ENCODE peak calls at places on chromosomes 2 and 18, in five cellular contexts. T is AG04450, W is foreskin fibroblast, M is Calu3, D is heart left ventricle. Y is an unnamed sample.

GRCh38 chr2:210445116-210445707 is 31.3 kb downstream of the LANCL1 start:
- DNase-seq in T (no peak), W (peak; percentile 32), M (no peak), D (no peak), Y (peak; percentile 24)

GRCh38 chr2:9244985-9245544 is 38.5 kb downstream of the ASAP2 start:
- DNase-seq in T (no peak), W (no peak), M (peak; percentile 36), D (no peak), Y (no peak)

GRCh38 chr18:2302628-2303516 is 268.4 kb downstream of the METTL4 start:
- DNase-seq in T (no peak), W (peak; percentile 35), M (peak; percentile 57), D (no peak), Y (no peak)

GRCh38 chr18:55343396-55344073 is 244.5 kb downstream of the TCF4 start:
- DNase-seq in T (no peak), W (peak; percentile 50), M (no peak), D (no peak), Y (no peak)

GRCh38 chr2:2547451-2547850 is 216.4 kb upstream of the MYT1L start:
- DNase-seq in T (no peak), W (no peak), M (no peak), D (no peak), Y (no peak)

GRCh38 chr2:227390468-227391256 is 2.9 kb upstream of the SCYGR1 start:
- DNase-seq in T (no peak), W (no peak), M (no peak), D (no peak), Y (no peak)

GRCh38 chr2:120820263-120820884 is 84.7 kb downstream of the GLI2 start:
- DNase-seq in T (peak; percentile 66), W (peak; percentile 92), M (no peak), D (no peak), Y (no peak)

GRCh38 chr2:169999041-169999440 is 171.8 kb downstream of the UBR3 start:
- DNase-seq in T (no peak), W (peak; percentile 58), M (no peak), D (no peak), Y (no peak)

GRCh38 chr2:200931227-200931626 is 32.2 kb downstream of the ORC2 start:
- DNase-seq in T (no peak), W (no peak), M (no peak), D (no peak), Y (no peak)

GRCh38 chr2:53475766-53476165 is 291.8 kb upstream of the CHAC2 start:
- DNase-seq in T (no peak), W (no peak), M (no peak), D (no peak), Y (no peak)

GRCh38 chr2:19540739-19541503 is 182.5 kb upstream of the OSR1 start:
- DNase-seq in T (peak; percentile 74), W (peak; percentile 96), M (peak; percentile 55), D (no peak), Y (no peak)

GRCh38 chr18:65278939-65279667 is 471.7 kb upstream of the CDH7 start:
- DNase-seq in T (no peak), W (no peak), M (no peak), D (no peak), Y (no peak)

GRCh38 chr2:155546715-155547555 is 785.6 kb downstream of the NR4A2 start:
- DNase-seq in T (no peak), W (no peak), M (no peak), D (no peak), Y (no peak)

GRCh38 chr2:71850306-71850801 is 297.3 kb downstream of the CYP26B1 start:
- DNase-seq in T (no peak), W (no peak), M (no peak), D (no peak), Y (no peak)

GRCh38 chr2:102417946-102418345 is 5.0 kb upstream of the IL18RAP start:
- DNase-seq in T (no peak), W (no peak), M (no peak), D (no peak), Y (no peak)

GRCh38 chr2:9797086-9797485 is 46.2 kb upstream of the TAF1B start:
- DNase-seq in T (no peak), W (no peak), M (no peak), D (peak; percentile 11), Y (no peak)

GRCh38 chr2:98448441-98449145 is 3.9 kb downstream of the INPP4A start:
- DNase-seq in T (no peak), W (no peak), M (no peak), D (no peak), Y (no peak)

GRCh38 chr2:232236200-232236599 is 142.4 kb upstream of the ALPP start:
- DNase-seq in T (no peak), W (peak; percentile 19), M (no peak), D (no peak), Y (peak; percentile 70)

GRCh38 chr2:68870215-68870614 is 982 bp downstream of the BMP10 start:
- DNase-seq in T (no peak), W (no peak), M (no peak), D (no peak), Y (no peak)

GRCh38 chr2:132542953-132543569 is 126.5 kb downstream of the GPR39 start:
- DNase-seq in T (no peak), W (peak; percentile 34), M (no peak), D (no peak), Y (no peak)

GRCh38 chr2:67234443-67234842 is 162.7 kb upstream of the ETAA1 start:
- DNase-seq in T (no peak), W (peak; percentile 77), M (peak; percentile 22), D (no peak), Y (no peak)

GRCh38 chr2:237435844-237436590 is 22.1 kb upstream of the COL6A3 start:
- DNase-seq in T (no peak), W (peak; percentile 77), M (no peak), D (no peak), Y (no peak)

GRCh38 chr2:170965446-170966225 is 36.6 kb downstream of the GORASP2 start:
- DNase-seq in T (no peak), W (no peak), M (no peak), D (no peak), Y (no peak)

GRCh38 chr18:36461551-36461987 is 164.1 kb downstream of the FHOD3 start:
- DNase-seq in T (no peak), W (no peak), M (no peak), D (no peak), Y (no peak)

GRCh38 chr2:43188561-43189386 is 37.6 kb downstream of the ZFP36L2 start:
- DNase-seq in T (no peak), W (no peak), M (no peak), D (no peak), Y (no peak)

GRCh38 chr2:71936076-71937030 is 211.3 kb downstream of the CYP26B1 start:
- DNase-seq in T (no peak), W (no peak), M (no peak), D (no peak), Y (peak; percentile 2)

GRCh38 chr2:190766581-190766980 is 114.0 kb upstream of the GLS start:
- DNase-seq in T (no peak), W (peak; percentile 17), M (no peak), D (no peak), Y (no peak)

GRCh38 chr2:83055338-83056010 is 1403.6 kb downstream of the SUCLG1 start:
- DNase-seq in T (peak; percentile 47), W (peak; percentile 90), M (no peak), D (no peak), Y (no peak)

GRCh38 chr18:46338213-46338612 is 234.0 kb downstream of the HAUS1 start:
- DNase-seq in T (no peak), W (no peak), M (no peak), D (no peak), Y (no peak)

GRCh38 chr2:166361351-166362153 is 14.2 kb downstream of the SCN9A start:
- DNase-seq in T (no peak), W (peak; percentile 60), M (peak; percentile 6), D (no peak), Y (no peak)
- TF ChIP-seq CTCF in T (peak; percentile 60), W (peak; percentile 49), M (no peak), D (no peak), Y (peak; percentile 31)

DNA sequence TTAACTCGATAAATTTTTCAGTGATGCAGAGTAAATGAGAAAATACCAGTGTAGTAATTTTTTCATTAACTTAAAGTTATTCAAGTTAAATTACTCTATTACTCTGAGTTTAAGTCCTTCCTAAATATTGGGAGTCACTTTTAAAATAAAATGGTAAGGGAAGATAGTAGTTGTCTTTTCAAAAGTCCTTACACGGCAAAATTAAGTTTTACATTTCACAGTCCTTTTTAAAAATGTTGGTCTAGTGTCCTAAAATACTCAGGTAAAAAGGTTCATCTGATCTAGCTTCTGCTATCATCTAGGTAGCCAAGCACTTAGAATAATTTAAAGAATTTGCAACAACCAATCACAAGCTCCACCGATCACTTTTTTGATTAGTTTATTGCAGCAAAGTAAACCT is 146.9 kb downstream of the MEMO1 start:
- DNase-seq in T (no peak), W (no peak), M (no peak), D (no peak), Y (no peak)
- TF ChIP-seq CTCF in T (no peak), W (no peak), M (no peak), D (no peak), Y (no peak)

GRCh38 chr2:152646264-152646663 is 71.0 kb downstream of the PRPF40A start:
- DNase-seq in T (no peak), W (no peak), M (no peak), D (no peak), Y (no peak)

GRCh38 chr2:152649997-152650396 is 67.3 kb downstream of the PRPF40A start:
- DNase-seq in T (no peak), W (no peak), M (no peak), D (no peak), Y (no peak)

GRCh38 chr2:152647417-152648010 is 69.7 kb downstream of the PRPF40A start:
- DNase-seq in T (no peak), W (peak; percentile 82), M (no peak), D (peak; percentile 68), Y (no peak)

GRCh38 chr2:152646775-152647174 is 70.5 kb downstream of the PRPF40A start:
- DNase-seq in T (peak; percentile 80), W (peak; percentile 91), M (no peak), D (no peak), Y (no peak)

DNA sequence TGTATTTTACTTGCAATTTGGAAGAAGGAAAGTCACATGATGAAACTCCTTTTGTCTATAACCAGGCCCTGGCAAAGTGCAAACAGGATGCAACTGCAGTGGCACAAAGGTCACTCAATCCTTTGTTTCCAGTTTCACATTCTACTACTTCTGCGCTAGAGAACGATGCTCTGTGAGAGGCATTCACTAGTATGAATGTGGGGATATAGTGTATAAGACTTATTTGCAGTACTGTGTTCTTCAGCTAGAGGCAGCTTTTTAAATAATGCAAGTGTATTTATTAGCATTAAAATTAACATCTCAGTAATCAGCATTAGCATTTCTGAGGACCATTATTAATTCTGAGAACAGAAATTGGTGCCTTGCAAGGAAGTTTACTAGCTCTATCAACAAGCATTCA is 68.9 kb downstream of the PRPF40A start:
- DNase-seq in T (no peak), W (peak; percentile 22), M (no peak), D (no peak), Y (no peak)
- TF ChIP-seq CTCF in T (peak; percentile 40), W (peak; percentile 6), M (no peak), D (no peak), Y (no peak)

GRCh38 chr2:110878150-110878549 is 145.8 kb downstream of the ACOXL start:
- DNase-seq in T (no peak), W (no peak), M (no peak), D (no peak), Y (no peak)

GRCh38 chr2:110875384-110875725 is 143.0 kb downstream of the ACOXL start:
- DNase-seq in T (no peak), W (no peak), M (no peak), D (no peak), Y (no peak)

GRCh38 chr2:110874565-110875383 is 142.4 kb downstream of the ACOXL start:
- DNase-seq in T (no peak), W (no peak), M (no peak), D (no peak), Y (peak; percentile 45)

GRCh38 chr2:110877031-110877827 is 144.9 kb downstream of the ACOXL start:
- DNase-seq in T (no peak), W (no peak), M (no peak), D (no peak), Y (no peak)

GRCh38 chr2:110876167-110876999 is 144.0 kb downstream of the ACOXL start:
- DNase-seq in T (no peak), W (no peak), M (no peak), D (no peak), Y (no peak)
- TF ChIP-seq CTCF in T (no peak), W (no peak), M (no peak), D (no peak), Y (peak; percentile 30)